ENCODE peak calls at places on chromosome 21, in eight cellular contexts. E, G, P, O, D, Z, R and K are unnamed samples.

GRCh38 chr21:39313042-39313456 is 383 bp downstream of the BRWD1 start:
- DNase-seq in E (peak; percentile 41), G (peak; percentile 33), P (peak; percentile 7), O (peak; percentile 29), D (peak; percentile 25), Z (no peak), R (peak; percentile 61), K (no peak)

GRCh38 chr21:40204956-40205355 is 337.7 kb downstream of the PCP4 start:
- DNase-seq in E (no peak), G (no peak), P (no peak), O (no peak), D (no peak), Z (no peak), R (no peak), K (no peak)

GRCh38 chr21:42061866-42062542 is 9.1 kb upstream of the UMODL1 start:
- DNase-seq in E (no peak), G (no peak), P (no peak), O (no peak), D (no peak), Z (no peak), R (no peak), K (no peak)

GRCh38 chr21:15210235-15210678 is 145.5 kb upstream of the NRIP1 start:
- DNase-seq in E (peak; percentile 56), G (no peak), P (peak; percentile 27), O (peak; percentile 90), D (peak; percentile 83), Z (peak; percentile 92), R (peak; percentile 96), K (no peak)

GRCh38 chr21:26148071-26148470 is 22.5 kb downstream of the APP start:
- DNase-seq in E (no peak), G (no peak), P (peak; percentile 40), O (peak; percentile 26), D (peak; percentile 15), Z (peak; percentile 9), R (no peak), K (no peak)

GRCh38 chr21:42356680-42357079 is 5.9 kb upstream of the TFF2 start:
- DNase-seq in E (no peak), G (no peak), P (no peak), O (no peak), D (no peak), Z (no peak), R (no peak), K (no peak)

GRCh38 chr21:41141031-41141457 is 26.9 kb upstream of the BACE2 start:
- DNase-seq in E (no peak), G (no peak), P (no peak), O (peak; percentile 52), D (no peak), Z (no peak), R (no peak), K (no peak)

GRCh38 chr21:35974801-35975200 is 85.5 kb downstream of the SETD4 start:
- DNase-seq in E (no peak), G (no peak), P (no peak), O (no peak), D (no peak), Z (no peak), R (no peak), K (no peak)

GRCh38 chr21:26469789-26470188 is 103.3 kb downstream of the CYYR1 start:
- DNase-seq in E (no peak), G (no peak), P (peak; percentile 61), O (no peak), D (peak; percentile 92), Z (no peak), R (no peak), K (peak; percentile 69)

GRCh38 chr21:28865488-28866186 is 127.0 kb downstream of the LTN1 start:
- DNase-seq in E (no peak), G (no peak), P (no peak), O (no peak), D (no peak), Z (no peak), R (peak; percentile 62), K (no peak)

GRCh38 chr21:26965567-26966359 is 1.1 kb downstream of the ADAMTS5 start:
- DNase-seq in E (peak; percentile 27), G (peak; percentile 80), P (peak; percentile 36), O (no peak), D (peak; percentile 80), Z (no peak), R (peak; percentile 49), K (no peak)

GRCh38 chr21:45874716-45875415 is 106.7 kb upstream of the COL6A1 start:
- DNase-seq in E (peak; percentile 22), G (peak; percentile 89), P (peak; percentile 98), O (no peak), D (peak; percentile 99), Z (no peak), R (no peak), K (no peak)

GRCh38 chr21:39556176-39556575 is 56.6 kb upstream of the B3GALT5 start:
- DNase-seq in E (no peak), G (no peak), P (no peak), O (no peak), D (no peak), Z (no peak), R (no peak), K (no peak)

GRCh38 chr21:17460094-17460493 is 52.7 kb upstream of the CXADR start:
- DNase-seq in E (no peak), G (no peak), P (no peak), O (no peak), D (no peak), Z (no peak), R (no peak), K (no peak)

GRCh38 chr21:32382108-32382601 is 10.7 kb downstream of the URB1 start:
- DNase-seq in E (no peak), G (no peak), P (no peak), O (no peak), D (peak; percentile 55), Z (peak; percentile 55), R (no peak), K (no peak)

GRCh38 chr21:29164330-29164942 is 34.0 kb downstream of the MAP3K7CL start:
- DNase-seq in E (no peak), G (no peak), P (peak; percentile 86), O (no peak), D (peak; percentile 87), Z (peak; percentile 78), R (no peak), K (peak; percentile 52)

GRCh38 chr21:43585514-43585913 is 73.8 kb downstream of the HSF2BP start:
- DNase-seq in E (no peak), G (no peak), P (no peak), O (no peak), D (no peak), Z (no peak), R (no peak), K (no peak)

GRCh38 chr21:43590220-43590619 is 69.1 kb downstream of the HSF2BP start:
- DNase-seq in E (no peak), G (no peak), P (no peak), O (no peak), D (peak; percentile 55), Z (peak; percentile 41), R (no peak), K (no peak)

GRCh38 chr21:43591468-43592050 is 67.7 kb downstream of the HSF2BP start:
- DNase-seq in E (no peak), G (no peak), P (peak; percentile 72), O (no peak), D (peak; percentile 67), Z (peak; percentile 72), R (no peak), K (no peak)

GRCh38 chr21:43588957-43589356 is 70.3 kb downstream of the HSF2BP start:
- DNase-seq in E (no peak), G (no peak), P (no peak), O (no peak), D (no peak), Z (peak; percentile 39), R (no peak), K (no peak)

GRCh38 chr21:43585924-43586411 is 73.3 kb downstream of the HSF2BP start:
- DNase-seq in E (peak; percentile 86), G (peak; percentile 81), P (peak; percentile 97), O (peak; percentile 76), D (peak; percentile 97), Z (peak; percentile 98), R (peak; percentile 80), K (peak; percentile 99)
- H3K4me3 ChIP-seq in E (no peak overlapping the region), G (no peak overlapping the region), P (no peak overlapping the region), O (no peak overlapping the region), D (no peak overlapping the region), Z (no peak overlapping the region), R (no peak overlapping the region), K (no peak overlapping the region)

GRCh38 chr21:14064296-14064645 is 146.5 kb downstream of the LIPI start:
- DNase-seq in E (no peak), G (no peak), P (no peak), O (no peak), D (no peak), Z (no peak), R (peak; percentile 41), K (no peak)
- H3K4me3 ChIP-seq in E (no peak overlapping the region), G (no peak overlapping the region), P (no peak overlapping the region), O (no peak overlapping the region), D (no peak overlapping the region), Z (no peak overlapping the region), R (no peak overlapping the region), K (no peak overlapping the region)

DNA sequence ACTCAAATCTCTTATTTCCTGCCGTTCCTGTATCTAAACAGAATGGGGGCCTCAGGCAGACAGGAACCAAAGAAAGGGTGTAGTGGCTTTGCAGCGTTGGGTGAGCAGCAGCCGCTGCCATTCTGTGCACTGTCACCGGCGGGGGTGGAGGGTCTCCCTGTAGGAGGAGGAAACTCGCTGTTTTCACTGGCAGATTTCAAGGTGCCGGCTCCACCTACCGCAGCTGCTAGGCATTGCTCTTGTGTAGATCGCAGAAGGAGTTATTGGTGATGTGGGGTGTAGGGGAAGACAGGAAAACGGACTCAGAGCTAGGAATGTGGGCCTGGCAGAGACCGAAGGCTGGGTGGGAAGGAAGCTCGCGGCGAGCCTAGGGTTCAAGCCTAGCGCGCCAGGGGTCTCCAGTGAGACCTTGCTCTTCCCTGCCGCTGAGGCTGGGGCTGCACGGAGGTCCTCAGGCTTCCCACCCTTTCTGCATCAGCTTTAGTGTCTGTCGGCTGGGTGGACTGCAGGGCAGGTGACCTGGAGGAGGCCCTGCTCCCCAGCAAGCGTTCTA is 20.8 kb downstream of the ATP5PO start:
- DNase-seq in E (peak; percentile 60), G (peak; percentile 73), P (peak; percentile 84), O (peak; percentile 66), D (peak; percentile 93), Z (peak; percentile 77), R (peak; percentile 76), K (no peak)
- H3K4me3 ChIP-seq in E (no peak overlapping the region), G (peak overlapping the region; percentile 15), P (peak overlapping the region; percentile 75), O (no peak overlapping the region), D (peak overlapping the region; percentile 25), Z (peak overlapping the region; percentile 22), R (peak overlapping the region; percentile 17), K (peak overlapping the region; percentile 36)

DNA sequence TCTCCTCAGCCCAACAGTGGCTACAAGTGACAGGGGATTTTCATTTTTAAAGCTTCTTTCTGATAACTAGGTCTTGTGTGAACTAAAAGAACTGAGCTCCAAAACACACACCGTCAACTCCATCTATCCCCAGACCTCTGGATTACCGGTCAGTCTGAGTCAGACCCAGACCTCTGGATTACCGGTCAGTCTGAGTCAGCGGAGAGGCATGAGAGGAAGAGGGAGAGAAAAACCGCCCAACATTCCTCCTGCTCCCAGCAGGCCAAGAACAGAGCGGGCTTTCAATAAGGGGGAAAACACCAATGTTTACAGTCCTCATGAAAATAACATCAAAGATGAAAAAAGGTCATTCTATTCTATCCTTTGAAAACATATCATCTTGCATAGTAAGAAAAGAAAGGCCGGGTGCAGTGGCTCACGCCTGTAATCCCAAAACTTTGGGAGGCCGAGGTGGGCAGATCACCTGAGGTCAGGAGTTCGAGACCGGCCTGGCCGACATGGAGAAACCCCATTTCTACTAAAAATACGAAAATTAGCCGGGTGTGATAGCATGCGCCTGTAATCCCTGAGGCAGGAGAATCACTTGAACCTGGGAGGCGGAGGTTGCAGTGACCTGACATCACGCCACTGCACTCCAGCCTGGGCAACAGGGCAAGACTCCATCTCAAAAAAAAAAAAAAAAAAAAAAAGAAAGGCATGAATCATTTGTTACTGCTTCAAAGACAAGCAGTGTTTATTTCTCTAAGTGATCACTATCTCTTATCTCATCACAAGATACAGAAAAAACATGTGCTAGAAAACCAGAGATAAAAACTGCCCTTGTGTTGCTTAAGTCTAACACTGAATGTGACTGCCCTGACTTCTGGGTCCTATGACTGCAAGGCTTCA is 3.4 kb downstream of the PTTG1IP start:
- DNase-seq in E (peak; percentile 61), G (peak; percentile 79), P (peak; percentile 97), O (peak; percentile 78), D (peak; percentile 95), Z (peak; percentile 85), R (no peak), K (peak; percentile 84)
- H3K4me3 ChIP-seq in E (no peak overlapping the region), G (no peak overlapping the region), P (peak overlapping the region; percentile 93), O (peak overlapping the region; percentile 75), D (peak overlapping the region; percentile 85), Z (peak overlapping the region; percentile 86), R (no peak overlapping the region), K (peak overlapping the region; percentile 94)